ENCODE peak calls at places on chromosomes 2 and 18, in five cellular contexts. N, C, X, Z and K are unnamed samples.

GRCh38 chr18:28854964-28855363 is 678.0 kb upstream of the CDH2 start:
- DNase-seq in Z (no peak), N (peak; percentile 19), X (no peak), C (peak; percentile 33), K (peak; percentile 75)

GRCh38 chr2:221289389-221289788 is 282.7 kb downstream of the EPHA4 start:
- DNase-seq in X (no peak), Z (peak; percentile 24), N (no peak), C (no peak), K (no peak)

GRCh38 chr2:198692907-198693510 is 764.7 kb downstream of the SATB2 start:
- DNase-seq in Z (no peak), N (no peak), C (no peak), X (no peak), K (no peak)

GRCh38 chr2:101550555-101550954 is 75.6 kb upstream of the RFX8 start:
- DNase-seq in X (no peak), Z (no peak), N (no peak), C (no peak), K (no peak)

GRCh38 chr2:70684846-70685622 is 83.0 kb downstream of the ADD2 start:
- DNase-seq in C (no peak), Z (no peak), X (no peak), N (no peak), K (no peak)

GRCh38 chr2:61009355-61009754 is 8.2 kb upstream of the PEX13 start:
- DNase-seq in X (no peak), N (no peak), Z (no peak), C (no peak), K (no peak)

GRCh38 chr2:71710367-71710766 is 257.0 kb downstream of the DYSF start:
- DNase-seq in C (no peak), Z (no peak), X (no peak), N (no peak), K (no peak)

GRCh38 chr2:172427256-172427989 is at the start of gene ITGA6:
- DNase-seq in Z (peak; percentile 44), N (peak; percentile 84), X (peak; percentile 80), C (peak; percentile 52), K (peak; percentile 52)

GRCh38 chr2:85792783-85793441 is 39.1 kb downstream of the ATOH8 start:
- DNase-seq in C (peak; percentile 88), X (no peak), N (peak; percentile 65), Z (peak; percentile 81), K (peak; percentile 88)

GRCh38 chr2:224206816-224207215 is 167.7 kb upstream of the SERPINE2 start:
- DNase-seq in N (no peak), Z (no peak), C (no peak), X (no peak), K (no peak)

GRCh38 chr2:106020821-106021316 is 173.2 kb downstream of the UXS1 start:
- DNase-seq in N (no peak), X (no peak), Z (no peak), C (peak; percentile 52), K (no peak)

GRCh38 chr2:31812051-31812798 is 198.6 kb downstream of the MEMO1 start:
- DNase-seq in Z (no peak), C (peak; percentile 8), N (peak; percentile 64), X (no peak), K (peak; percentile 68)

GRCh38 chr2:214731008-214731407 is 78.5 kb downstream of the BARD1 start:
- DNase-seq in Z (no peak), X (no peak), N (no peak), C (no peak), K (peak; percentile 15)

GRCh38 chr18:77053616-77054287 is 78.8 kb downstream of the MBP start:
- DNase-seq in N (no peak), Z (no peak), C (no peak), X (no peak), K (no peak)

GRCh38 chr2:223625652-223626051 is 23.5 kb upstream of the SCG2 start:
- DNase-seq in C (no peak), N (no peak), X (no peak), Z (no peak), K (no peak)

GRCh38 chr2:72117029-72117428 is 30.6 kb downstream of the CYP26B1 start:
- DNase-seq in X (no peak), C (no peak), Z (no peak), N (no peak), K (no peak)

GRCh38 chr2:239921843-239922242 is 103.3 kb downstream of the NDUFA10 start:
- DNase-seq in N (no peak), X (no peak), C (no peak), Z (no peak), K (no peak)

GRCh38 chr2:25252291-25253152 is 84.1 kb upstream of the POMC start:
- DNase-seq in N (no peak), C (peak; percentile 83), Z (peak; percentile 37), X (peak; percentile 82), K (peak; percentile 53)